ENCODE peak calls at places on chromosomes 4 and X, in nine cellular contexts. E is MM.1S; R is lung; C is fibroblast of pulmonary artery; I is left ventricle myocardium inferior; J is brain microvascular endothelial cell; A is fibroblast of mammary gland; K is upper lobe of right lung; Z is CD8-positive, alpha-beta T cell. D is an unnamed sample.

GRCh38 chr4:7559741-7560376 is 125.1 kb upstream of the PSAPL1 start:
- DNase-seq in E (no peak), R (no peak), C (no peak), I (no peak), J (no peak), A (no peak), K (no peak), Z (no peak), D (no peak)

GRCh38 chrX:108795240-108795639 is 58.9 kb upstream of the IRS4 start:
- DNase-seq in E (no peak), R (no peak), C (no peak), I (no peak), J (no peak), A (no peak), K (no peak), Z (no peak), D (no peak)

GRCh38 chr4:110867981-110868380 is 245.1 kb upstream of the PITX2 start:
- DNase-seq in E (no peak), R (no peak), C (no peak), I (no peak), J (no peak), A (no peak), K (no peak), Z (no peak), D (peak)

GRCh38 chrX:9315086-9315485 is 149.8 kb upstream of the TBL1X start:
- DNase-seq in E (no peak), R (no peak), C (no peak), I (no peak), J (no peak), A (no peak), K (no peak), Z (no peak), D (no peak)

GRCh38 chr4:166501941-166502382 is 628.9 kb downstream of the TLL1 start:
- DNase-seq in E (no peak), R (no peak), C (peak), I (no peak), J (peak), A (peak), K (no peak), Z (no peak), D (peak)

GRCh38 chr4:153788064-153788418 is 842 bp downstream of the SFRP2 start:
- DNase-seq in E (no peak), R (no peak), C (no peak), I (no peak), J (no peak), A (peak), K (peak), Z (no peak), D (no peak)

GRCh38 chr4:2753444-2753843 is 2.7 kb downstream of the TNIP2 start:
- DNase-seq in E (no peak), R (no peak), C (no peak), I (no peak), J (no peak), A (no peak), K (no peak), Z (no peak), D (no peak)

GRCh38 chrX:68720851-68721250 is 73.4 kb downstream of the STARD8 start:
- DNase-seq in E (no peak), R (no peak), C (no peak), I (no peak), J (no peak), A (no peak), K (no peak), Z (no peak), D (no peak)

GRCh38 chr4:155809835-155810234 is 51.0 kb downstream of the GUCY1B1 start:
- DNase-seq in E (peak), R (no peak), C (peak), I (no peak), J (peak), A (peak), K (no peak), Z (no peak), D (peak)

GRCh38 chr4:70728096-70728495 is 6.3 kb downstream of the RUFY3 start:
- DNase-seq in E (no peak), R (no peak), C (no peak), I (no peak), J (no peak), A (peak), K (no peak), Z (no peak), D (no peak)

GRCh38 chrX:45715787-45716186 is 515.1 kb upstream of the DIPK2B start:
- DNase-seq in E (no peak), R (no peak), C (no peak), I (no peak), J (peak), A (peak), K (no peak), Z (no peak), D (no peak)

GRCh38 chrX:23383411-23383810 is 48.8 kb downstream of the PTCHD1 start:
- DNase-seq in E (no peak), R (no peak), C (peak), I (no peak), J (peak), A (peak), K (no peak), Z (no peak), D (peak)

GRCh38 chr4:168304744-168305459 is 13.7 kb downstream of the DDX60 start:
- DNase-seq in E (no peak), R (no peak), C (peak), I (no peak), J (peak), A (peak), K (no peak), Z (no peak), D (peak)

GRCh38 chrX:44343412-44343942 is at the start of gene EFHC2:
- DNase-seq in E (peak), R (peak), C (peak), I (peak), J (peak), A (peak), K (peak), Z (peak), D (no peak)

GRCh38 chr4:52358855-52359254 is 300.2 kb downstream of the USP46 start:
- DNase-seq in E (no peak), R (no peak), C (no peak), I (peak), J (no peak), A (no peak), K (no peak), Z (no peak), D (no peak)

GRCh38 chrX:154457491-154458115 is 478 bp upstream of the PLXNA3 start:
- DNase-seq in E (peak), R (no peak), C (no peak), I (no peak), J (no peak), A (no peak), K (peak), Z (peak), D (no peak)

GRCh38 chrX:154384284-154384892 is 5.3 kb downstream of the EMD start:
- DNase-seq in E (no peak), R (no peak), C (peak), I (no peak), J (no peak), A (peak), K (no peak), Z (no peak), D (no peak)

GRCh38 chrX:112734250-112734649 is 54.5 kb upstream of the LHFPL1 start:
- DNase-seq in E (no peak), R (no peak), C (peak), I (no peak), J (no peak), A (peak), K (no peak), Z (no peak), D (no peak)
- H3K4me3 ChIP-seq in E (no peak), R (no peak), C (peak), I (peak), J (no peak), A (no peak), K (no peak), Z (no peak), D (no peak)

GRCh38 chr4:86898562-86898961 is 6.3 kb upstream of the C4orf36 start:
- DNase-seq in E (no peak), R (no peak), C (peak), I (no peak), J (peak), A (no peak), K (no peak), Z (no peak), D (no peak)
- TF ChIP-seq CTCF in E (peak), R (no peak), C (peak), I (peak), J (peak), A (peak), K (no peak), Z (no peak), D (no peak)

DNA sequence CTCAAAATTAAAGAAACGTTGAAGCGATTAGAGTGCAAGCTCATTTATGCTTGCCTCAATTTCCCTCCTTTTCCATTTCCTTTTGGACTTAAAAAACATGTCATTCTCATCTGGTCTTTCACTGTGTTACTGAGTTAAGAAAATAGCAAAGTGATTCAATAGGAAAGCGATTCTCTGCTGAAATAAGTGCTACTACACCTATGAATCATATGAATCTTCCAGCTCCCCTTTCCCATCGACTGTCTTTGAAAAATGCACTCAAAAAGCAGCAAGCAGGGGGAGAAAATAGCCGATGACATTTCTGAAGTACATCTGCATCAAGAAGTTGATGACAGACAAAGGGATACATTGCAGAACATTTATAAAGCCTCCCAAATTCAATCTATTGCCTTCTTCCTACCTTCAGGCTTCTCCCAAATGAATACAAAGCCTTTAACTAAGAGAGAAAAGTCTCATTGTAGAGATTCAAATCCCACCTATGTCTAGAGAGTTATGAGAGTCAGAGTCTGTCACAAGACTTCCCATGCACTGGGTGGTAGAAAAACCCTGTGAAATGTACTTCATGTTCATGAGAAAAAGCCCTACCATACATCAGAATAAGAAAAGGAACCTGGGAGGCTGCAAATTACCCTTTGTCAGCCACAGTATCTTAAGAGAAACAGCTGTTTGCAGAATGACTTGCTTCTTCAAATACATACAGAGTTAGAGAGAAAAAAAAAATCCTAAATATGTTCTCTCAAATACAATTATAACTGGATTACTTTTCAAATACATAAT is 78.9 kb downstream of the MBNL3 start:
- DNase-seq in E (no peak), R (no peak), C (no peak), I (no peak), J (no peak), A (no peak), K (no peak), Z (no peak), D (no peak)
- H3K4me3 ChIP-seq in E (no peak), R (no peak), C (no peak), I (peak), J (no peak), A (no peak), K (no peak), Z (no peak), D (no peak)

DNA sequence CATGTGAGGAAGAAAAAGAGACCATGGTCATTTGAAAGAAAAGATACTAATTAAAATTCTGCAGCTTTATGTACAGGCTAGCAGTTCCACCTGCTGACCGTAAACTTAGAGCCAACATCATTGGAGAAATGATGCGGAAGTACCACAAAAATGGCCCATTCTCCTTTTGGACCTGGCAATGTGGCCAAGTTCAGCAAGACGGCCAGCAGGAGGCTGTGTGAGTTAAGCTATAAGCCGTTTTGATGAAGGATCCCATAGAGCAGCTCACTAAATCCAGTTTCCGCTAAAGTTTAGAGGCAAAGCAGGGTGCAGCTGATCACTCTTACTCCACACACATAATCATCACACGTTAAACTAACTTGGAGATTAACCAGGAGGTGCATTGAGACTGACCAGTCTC is 133.8 kb downstream of the LDB2 start:
- DNase-seq in E (no peak), R (no peak), C (peak), I (no peak), J (no peak), A (peak), K (no peak), Z (no peak), D (no peak)
- TF ChIP-seq CTCF in E (peak), R (no peak), C (peak), I (peak), J (peak), A (peak), K (peak), Z (no peak), D (peak)

DNA sequence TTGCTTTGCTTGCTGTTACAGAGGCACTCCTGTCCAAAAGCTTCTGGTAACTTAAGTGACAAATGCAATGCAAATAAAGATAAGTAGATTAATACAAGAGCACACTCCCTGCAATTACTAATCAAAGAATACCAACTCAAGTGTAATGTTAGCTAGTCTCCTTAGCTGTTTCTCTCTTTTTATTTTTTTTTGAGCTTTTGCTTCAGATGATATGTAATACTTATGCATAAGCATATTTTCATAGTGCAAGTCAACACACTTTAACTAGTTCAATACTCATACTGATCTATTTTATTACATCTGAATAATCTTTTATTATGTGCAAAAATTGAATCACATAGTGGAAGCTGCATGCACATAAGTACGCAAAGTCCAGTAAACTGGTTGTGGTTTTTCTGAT is 2.7 kb downstream of the SLC7A11 start:
- DNase-seq in E (no peak), R (no peak), C (no peak), I (no peak), J (no peak), A (no peak), K (no peak), Z (no peak), D (no peak)
- H3K4me3 ChIP-seq in E (no peak), R (no peak), C (peak), I (no peak), J (no peak), A (no peak), K (no peak), Z (no peak), D (peak)

GRCh38 chr4:68182382-68182820 is 52.7 kb upstream of the TMPRSS11F start:
- DNase-seq in E (no peak), R (no peak), C (no peak), I (no peak), J (no peak), A (no peak), K (no peak), Z (no peak), D (no peak)

GRCh38 chr4:68180858-68181531 is 51.3 kb upstream of the TMPRSS11F start:
- DNase-seq in E (no peak), R (no peak), C (peak), I (no peak), J (no peak), A (peak), K (no peak), Z (no peak), D (peak)

GRCh38 chr4:68175562-68176155 is 46.0 kb upstream of the TMPRSS11F start:
- DNase-seq in E (peak), R (no peak), C (peak), I (no peak), J (peak), A (peak), K (no peak), Z (no peak), D (peak)

GRCh38 chr4:68176904-68177303 is 47.2 kb upstream of the TMPRSS11F start:
- DNase-seq in E (no peak), R (no peak), C (no peak), I (no peak), J (no peak), A (no peak), K (no peak), Z (no peak), D (no peak)

DNA sequence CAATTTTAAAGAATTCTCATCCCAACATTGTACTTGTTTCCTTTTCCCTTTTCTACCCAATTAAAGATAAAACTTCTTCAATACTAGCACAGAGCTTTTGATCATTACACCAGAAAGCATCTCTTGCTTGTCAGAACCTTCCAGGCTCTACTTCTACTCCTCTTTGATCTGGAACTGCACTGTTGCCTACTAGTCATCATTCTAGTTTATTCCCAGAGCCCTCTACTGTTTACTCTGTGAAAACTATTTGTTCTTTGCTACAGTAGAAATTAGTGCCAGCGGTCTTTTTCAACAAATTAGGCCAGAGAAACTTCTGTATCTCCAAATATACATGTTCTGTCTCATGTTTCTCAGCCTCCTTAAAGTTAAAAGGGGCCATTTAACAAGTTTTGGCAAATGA is 46.8 kb upstream of the TMPRSS11F start:
- DNase-seq in E (no peak), R (no peak), C (peak), I (no peak), J (no peak), A (no peak), K (no peak), Z (no peak), D (no peak)
- TF ChIP-seq CTCF in E (no peak), R (no peak), C (no peak), I (no peak), J (no peak), A (no peak), K (no peak), Z (no peak), D (no peak)

DNA sequence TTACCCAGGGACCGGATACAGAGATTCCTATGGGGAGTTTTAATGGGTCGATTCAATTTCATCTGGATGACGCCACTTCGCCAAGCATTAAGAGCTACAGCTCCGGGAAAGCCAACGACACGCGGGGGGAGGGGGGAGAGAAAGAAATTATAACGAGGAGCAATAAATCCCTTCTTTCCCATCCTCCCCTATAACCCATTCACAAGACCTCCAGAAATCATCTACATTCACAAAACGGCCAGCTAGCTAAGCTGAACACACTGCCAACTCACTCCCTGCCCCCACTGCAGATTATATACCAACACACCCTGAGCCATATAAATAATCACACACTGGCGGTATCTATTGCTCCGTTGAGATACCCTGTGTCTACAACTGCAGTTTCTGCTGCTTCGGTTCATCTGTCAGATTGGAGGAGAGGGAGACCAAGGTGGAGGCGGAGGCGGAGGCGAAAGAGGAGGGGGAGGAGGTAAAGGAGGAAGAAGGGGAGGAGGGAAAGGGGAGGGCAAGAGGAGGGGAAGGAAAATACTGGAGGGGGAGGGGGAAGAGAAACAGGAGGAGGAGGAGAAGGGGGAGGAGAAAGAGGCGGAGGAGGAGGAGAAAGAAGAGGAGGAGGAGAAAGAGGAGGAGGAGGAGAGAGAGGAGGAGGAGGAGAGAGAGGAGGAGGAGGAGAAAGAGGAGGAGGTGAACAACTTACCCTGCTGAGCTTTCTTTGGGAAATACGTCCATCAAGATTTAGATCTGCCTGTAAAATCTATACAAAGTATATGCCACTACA is 113.9 kb upstream of the VAMP7 start:
- DNase-seq in E (peak), R (peak), C (peak), I (peak), J (peak), A (peak), K (peak), Z (no peak), D (peak)
- H3K4me3 ChIP-seq in E (peak), R (no peak), C (peak), I (peak), J (peak), A (peak), K (peak), Z (peak), D (peak)

GRCh38 chrX:74465424-74465823 is 44.1 kb downstream of the SLC16A2 start:
- DNase-seq in E (no peak), R (no peak), C (peak), I (no peak), J (no peak), A (peak), K (no peak), Z (no peak), D (peak)
- TF ChIP-seq CTCF in E (no peak), R (no peak), C (peak), I (no peak), J (peak), A (peak), K (no peak), Z (no peak), D (peak)

DNA sequence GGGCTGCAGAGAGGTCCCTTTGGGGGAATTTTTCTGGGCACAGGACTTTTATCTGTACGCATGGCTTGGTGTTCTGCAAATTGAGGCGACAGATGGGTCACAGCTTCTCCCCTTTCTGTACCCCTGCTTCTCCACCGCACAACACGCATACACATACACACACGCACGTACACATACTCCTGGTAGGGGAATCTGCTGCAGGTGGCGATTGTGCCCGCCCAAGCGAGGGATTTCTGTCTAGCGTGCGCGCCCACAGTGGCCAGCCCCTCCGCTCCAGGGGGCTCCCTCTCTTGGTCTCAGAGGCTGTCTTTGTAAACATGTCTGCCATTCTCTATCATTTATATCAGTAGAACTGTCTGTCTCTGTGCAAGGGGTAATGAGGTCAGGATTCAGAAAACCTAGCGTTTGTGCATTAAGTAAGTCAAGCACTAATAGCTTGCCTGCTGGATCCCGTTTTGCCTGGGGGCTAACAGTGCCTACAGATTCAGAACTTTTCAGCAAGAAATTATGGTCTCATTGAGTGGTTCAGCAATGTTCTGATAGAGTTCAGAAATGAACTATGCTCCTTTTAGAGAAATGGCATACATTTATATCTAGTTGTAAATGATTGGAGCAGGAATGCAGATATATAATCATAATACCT is 2.2 kb downstream of the GRID2 start:
- DNase-seq in E (no peak), R (no peak), C (no peak), I (no peak), J (no peak), A (no peak), K (no peak), Z (no peak), D (no peak)
- H3K4me3 ChIP-seq in E (peak), R (no peak), C (peak), I (peak), J (peak), A (no peak), K (peak), Z (no peak), D (peak)

DNA sequence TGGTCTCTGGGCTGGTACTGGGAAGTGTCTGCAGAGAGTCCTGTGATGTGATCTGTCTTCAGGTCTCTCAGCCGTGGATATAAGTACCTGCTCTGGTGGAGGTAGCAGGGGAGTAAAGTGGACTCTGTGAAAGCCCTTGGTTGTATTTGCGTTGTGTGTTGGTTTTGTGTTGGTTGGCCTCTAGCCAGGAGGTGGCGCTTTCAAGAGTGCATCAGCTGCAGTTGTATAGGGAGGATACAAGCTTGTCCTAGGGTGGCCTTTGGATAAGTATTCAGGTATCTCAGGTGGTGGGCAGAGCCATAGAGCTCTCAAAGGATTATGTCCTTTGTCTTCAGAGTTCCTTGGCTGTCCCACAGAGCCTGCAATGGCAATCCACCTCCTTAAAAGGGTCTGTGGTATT is 111.6 kb downstream of the MAGEB17 start:
- DNase-seq in E (no peak), R (no peak), C (no peak), I (no peak), J (no peak), A (no peak), K (no peak), Z (no peak), D (no peak)
- TF ChIP-seq CTCF in E (no peak), R (no peak), C (no peak), I (no peak), J (peak), A (no peak), K (no peak), Z (no peak), D (no peak)